ENCODE peak calls at places on chromosomes 4 and X, in six cellular contexts. Y is naive thymus-derived CD4-positive, alpha-beta T cell; F is pancreas; H is upper lobe of right lung; L is cardiac muscle cell; M is neural progenitor cell. D is an unnamed sample.

GRCh38 chrX:111597967-111598366 is 83.0 kb upstream of the ALG13 start:
- DNase-seq in H (no peak), F (no peak), L (no peak), M (no peak), Y (no peak), D (no peak)

GRCh38 chrX:101394372-101394771 is 3.6 kb downstream of the RPL36A start:
- DNase-seq in M (no peak), Y (no peak), L (no peak), F (no peak), H (no peak), D (no peak)

GRCh38 chrX:15680401-15680800 is 15.8 kb upstream of the CLTRN start:
- DNase-seq in L (no peak), H (no peak), M (no peak), F (no peak), Y (no peak), D (peak)

GRCh38 chr4:4864443-4864939 is 5.0 kb downstream of the MSX1 start:
- DNase-seq in M (peak), Y (no peak), L (no peak), F (no peak), H (no peak), D (no peak)

GRCh38 chr4:108171541-108172230 is 3.0 kb upstream of the LEF1 start:
- DNase-seq in F (no peak), Y (peak), H (no peak), L (no peak), M (peak), D (no peak)

GRCh38 chrX:10582215-10582733 is 38.1 kb downstream of the MID1 start:
- DNase-seq in F (no peak), H (no peak), M (no peak), L (no peak), Y (no peak), D (no peak)

GRCh38 chrX:69306063-69306404 is 140.8 kb upstream of the PJA1 start:
- DNase-seq in M (no peak), H (no peak), Y (no peak), L (no peak), F (no peak), D (no peak)

GRCh38 chr4:26288308-26288982 is 32.4 kb upstream of the RBPJ start:
- DNase-seq in Y (no peak), F (no peak), H (no peak), L (no peak), M (no peak), D (peak)

GRCh38 chr4:14294611-14295010 is 667.1 kb upstream of the BOD1L1 start:
- DNase-seq in H (no peak), F (no peak), Y (no peak), L (no peak), M (no peak), D (no peak)

GRCh38 chr4:53173576-53173975 is 192.3 kb downstream of the SCFD2 start:
- DNase-seq in H (no peak), L (no peak), M (no peak), Y (no peak), F (no peak), D (no peak)

GRCh38 chr4:89894654-89895652 is at the start of gene MMRN1:
- DNase-seq in Y (peak), M (no peak), H (no peak), L (no peak), F (no peak), D (no peak)

GRCh38 chrX:66731398-66731797 is 92.5 kb upstream of the EDA2R start:
- DNase-seq in L (peak), M (peak), F (no peak), H (no peak), Y (peak), D (no peak)

GRCh38 chr4:75285837-75286236 is 228.4 kb downstream of the RCHY1 start:
- DNase-seq in F (no peak), Y (no peak), L (no peak), M (no peak), H (no peak), D (no peak)

GRCh38 chr4:173013232-173013932 is 155.2 kb upstream of the GALNT7 start:
- DNase-seq in L (peak), H (no peak), Y (peak), M (peak), F (no peak), D (no peak)

GRCh38 chrX:131068945-131069719 is 11.0 kb downstream of the ARHGAP36 start:
- DNase-seq in M (peak), L (peak), H (no peak), Y (no peak), F (peak), D (no peak)

GRCh38 chr4:147772459-147772969 is 40.6 kb downstream of the ARHGAP10 start:
- DNase-seq in F (no peak), H (no peak), L (peak), Y (no peak), M (no peak), D (no peak)

GRCh38 chr4:66000500-66001117 is 330.3 kb upstream of the EPHA5 start:
- DNase-seq in H (no peak), F (no peak), L (peak), Y (no peak), M (no peak), D (no peak)

GRCh38 chr4:98448923-98449322 is 187.7 kb downstream of the RAP1GDS1 start:
- DNase-seq in Y (peak), M (no peak), F (no peak), H (no peak), L (peak), D (no peak)

GRCh38 chrX:48523682-48524081 is 2.1 kb downstream of the EBP start:
- DNase-seq in Y (no peak), L (no peak), H (no peak), F (no peak), M (no peak), D (no peak)

GRCh38 chrX:49959602-49960001 is 37.2 kb downstream of the CLCN5 start:
- DNase-seq in M (no peak), F (no peak), H (no peak), Y (no peak), L (no peak), D (no peak)

GRCh38 chr4:180665994-180666818 is 1577.0 kb upstream of the TENM3 start:
- DNase-seq in L (peak), M (peak), Y (peak), H (no peak), F (no peak), D (peak)

GRCh38 chr4:77196866-77197265 is 39.9 kb downstream of the CCNG2 start:
- DNase-seq in L (no peak), H (no peak), M (no peak), F (no peak), Y (no peak), D (no peak)

GRCh38 chr4:26866203-26866602 is 5.6 kb downstream of the STIM2 start:
- DNase-seq in H (no peak), Y (no peak), F (no peak), M (no peak), L (no peak), D (no peak)

GRCh38 chrX:15674514-15674898 is 9.9 kb upstream of the CLTRN start:
- DNase-seq in H (peak), M (peak), L (peak), F (peak), Y (no peak), D (peak)

GRCh38 chr4:181030961-181031360 is 1212.2 kb upstream of the TENM3 start:
- DNase-seq in L (no peak), F (no peak), M (no peak), H (no peak), Y (no peak), D (no peak)

GRCh38 chr4:64882311-64883086 is 473.2 kb upstream of the TECRL start:
- DNase-seq in L (no peak), M (no peak), F (no peak), H (no peak), Y (no peak), D (no peak)

GRCh38 chrX:2283111-2283847 is 217.5 kb downstream of the DHRSX start:
- DNase-seq in H (no peak), M (no peak), Y (no peak), L (no peak), F (no peak), D (no peak)

GRCh38 chr4:169305651-169306050 is 34.9 kb upstream of the SH3RF1 start:
- DNase-seq in Y (no peak), L (no peak), M (no peak), F (no peak), H (no peak), D (no peak)

GRCh38 chr4:61431131-61431530 is 231.0 kb downstream of the ADGRL3 start:
- DNase-seq in M (no peak), F (no peak), L (no peak), H (no peak), Y (no peak), D (no peak)

GRCh38 chr4:89216422-89216821 is 91.2 kb downstream of the GPRIN3 start:
- DNase-seq in H (no peak), F (no peak), Y (no peak), M (no peak), L (no peak), D (no peak)

GRCh38 chr4:145881991-145882390 is 56.6 kb downstream of the ZNF827 start:
- DNase-seq in H (peak), Y (no peak), L (no peak), F (peak), M (no peak), D (no peak)

DNA sequence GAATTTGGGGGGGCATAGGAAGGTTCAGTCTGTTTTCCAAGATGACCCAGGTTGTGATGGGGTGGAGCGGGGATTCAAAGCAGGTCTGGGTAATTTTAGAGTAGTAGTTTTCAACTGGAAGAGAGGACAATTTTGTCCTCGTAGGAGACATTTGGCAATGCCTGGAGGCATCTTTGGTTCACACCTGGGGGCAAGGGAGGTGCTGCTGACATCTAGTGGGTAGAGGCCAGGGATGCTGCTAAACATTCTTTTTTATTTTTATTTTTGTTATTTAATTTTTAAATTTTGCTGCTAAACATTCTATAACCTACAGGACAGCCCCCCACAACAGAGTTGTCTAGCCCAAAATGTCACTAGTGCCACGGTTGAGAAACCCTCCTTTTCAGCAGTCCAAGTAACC is 1.9 kb downstream of the RAB9A start:
- DNase-seq in Y (peak), F (no peak), M (no peak), H (no peak), L (no peak), D (no peak)
- H3K4me3 ChIP-seq in Y (peak), F (peak), M (peak), H (peak), L (no peak), D (no peak)

GRCh38 chr4:41257901-41258300 is 1.2 kb downstream of the UCHL1 start:
- DNase-seq in F (no peak), M (peak), H (no peak), Y (no peak), L (no peak), D (no peak)

GRCh38 chr4:41258783-41259182 is 2.1 kb downstream of the UCHL1 start:
- DNase-seq in H (no peak), F (no peak), L (peak), M (peak), Y (no peak), D (peak)

GRCh38 chr4:41256740-41257256 is at the start of gene UCHL1:
- DNase-seq in Y (no peak), F (no peak), H (no peak), L (peak), M (peak), D (peak)

GRCh38 chr4:41256131-41256739 is 493 bp upstream of the UCHL1 start:
- DNase-seq in Y (no peak), M (peak), F (no peak), H (no peak), L (peak), D (no peak)

GRCh38 chr4:41257257-41257900 is 651 bp downstream of the UCHL1 start:
- DNase-seq in H (peak), F (peak), Y (no peak), L (peak), M (peak), D (no peak)
- H3K4me3 ChIP-seq in H (peak), F (peak), Y (no peak), L (peak), M (peak), D (peak)

GRCh38 chr4:7906171-7906581 is 33.5 kb downstream of the AFAP1 start:
- DNase-seq in L (no peak), H (no peak), Y (no peak), M (no peak), F (no peak), D (no peak)
- H3K4me3 ChIP-seq in L (no peak), H (no peak), Y (no peak), M (no peak), F (no peak), D (no peak)

GRCh38 chr4:2060578-2061207 is 1.6 kb downstream of the NAT8L start:
- DNase-seq in L (peak), F (no peak), M (peak), H (no peak), Y (no peak), D (no peak)

GRCh38 chr4:2058264-2059033 is 678 bp upstream of the NAT8L start:
- DNase-seq in Y (no peak), L (peak), F (no peak), H (no peak), M (peak), D (no peak)

GRCh38 chr4:2059034-2059725 is at the start of gene NAT8L:
- DNase-seq in F (no peak), H (no peak), L (peak), Y (no peak), M (peak), D (no peak)

GRCh38 chr4:2061208-2062131 is 2.3 kb downstream of the NAT8L start:
- DNase-seq in L (no peak), Y (no peak), M (no peak), H (no peak), F (no peak), D (no peak)

DNA sequence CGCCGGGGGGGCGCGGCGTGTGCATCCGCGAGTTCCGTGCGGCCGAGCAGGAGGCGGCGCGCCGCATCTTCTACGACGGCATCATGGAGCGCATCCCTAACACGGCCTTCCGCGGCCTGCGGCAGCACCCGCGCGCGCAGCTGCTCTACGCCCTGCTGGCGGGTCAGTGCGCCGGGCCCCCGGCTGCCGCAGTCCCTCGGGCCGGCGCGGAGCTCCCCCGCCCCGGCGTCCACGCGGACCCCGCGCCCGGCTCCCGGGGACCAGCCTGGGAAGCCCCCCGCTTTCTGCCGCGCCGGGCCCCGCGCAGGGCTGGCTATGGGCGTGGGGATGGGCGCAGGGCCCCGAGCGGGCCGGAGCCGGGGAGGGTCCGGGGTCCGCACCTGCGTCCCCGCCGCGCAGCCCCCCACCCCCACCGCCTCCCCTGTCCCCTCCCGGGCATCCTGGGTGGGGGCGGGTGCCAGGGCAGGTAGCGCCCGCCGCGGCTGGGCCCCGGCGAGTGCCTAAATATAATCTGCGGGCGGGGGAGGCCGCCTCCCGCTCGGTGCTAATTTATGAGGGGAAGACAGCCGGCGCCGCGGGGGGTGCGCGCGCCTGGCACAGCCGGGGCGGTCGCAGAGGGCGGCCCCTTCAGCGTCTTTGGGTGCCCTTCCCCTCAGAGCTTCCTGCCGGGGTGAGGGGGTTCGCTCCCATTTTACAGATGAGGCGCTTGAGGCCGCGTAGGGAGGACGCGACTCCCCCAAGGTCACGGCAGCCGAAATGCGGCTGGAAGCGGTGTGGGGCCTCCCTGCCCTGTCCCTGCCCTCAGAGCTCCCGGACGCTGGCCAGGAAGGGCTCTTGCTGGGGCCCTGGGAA is 825 bp downstream of the NAT8L start:
- DNase-seq in L (peak), F (no peak), Y (no peak), M (peak), H (no peak), D (no peak)
- H3K4me3 ChIP-seq in L (peak), F (peak), Y (no peak), M (peak), H (no peak), D (peak)

GRCh38 chr4:8396762-8397406 is 43.6 kb downstream of the ACOX3 start:
- DNase-seq in M (no peak), H (no peak), F (no peak), Y (no peak), L (no peak), D (no peak)

GRCh38 chr4:8400641-8401325 is 39.7 kb downstream of the ACOX3 start:
- DNase-seq in L (no peak), M (no peak), F (no peak), H (no peak), Y (no peak), D (no peak)

GRCh38 chr4:8395504-8395903 is 45.0 kb downstream of the ACOX3 start:
- DNase-seq in F (no peak), H (no peak), Y (no peak), L (no peak), M (no peak), D (no peak)

GRCh38 chr4:8399298-8399697 is 41.2 kb downstream of the ACOX3 start:
- DNase-seq in M (no peak), L (no peak), F (no peak), H (no peak), Y (no peak), D (no peak)

GRCh38 chr4:8398347-8398746 is 42.2 kb downstream of the ACOX3 start:
- DNase-seq in L (no peak), F (no peak), Y (no peak), H (no peak), M (no peak), D (no peak)
- H3K4me3 ChIP-seq in L (no peak), F (no peak), Y (no peak), H (no peak), M (no peak), D (no peak)

DNA sequence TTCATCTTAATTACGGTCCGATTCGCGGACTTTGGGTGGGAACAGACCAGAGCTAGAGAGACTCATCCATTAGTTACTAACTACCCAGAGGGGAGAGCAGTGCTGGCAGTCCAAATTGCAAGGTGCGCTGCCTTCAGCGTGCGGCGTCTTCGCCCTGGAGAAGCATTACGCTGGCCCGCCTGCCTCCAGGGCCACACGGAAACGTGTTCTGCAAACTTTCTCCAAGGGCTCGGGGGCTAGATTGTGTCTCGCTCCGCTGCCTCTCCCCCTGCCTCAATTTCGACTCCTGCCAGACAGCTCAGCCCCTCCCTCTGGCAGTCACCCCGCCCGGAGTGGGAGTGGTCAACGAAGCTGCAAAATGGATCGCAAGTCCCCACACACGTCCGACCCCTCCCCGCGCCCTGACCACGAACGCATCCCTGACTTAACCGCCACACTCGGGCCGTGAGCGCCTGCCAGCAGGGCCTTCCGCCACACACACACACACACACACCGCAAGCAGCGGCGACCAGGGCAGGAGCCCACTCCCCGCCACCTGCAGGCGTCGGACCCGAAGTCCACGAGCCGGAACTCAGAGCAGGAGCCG is 47.0 kb upstream of the NKAP start:
- DNase-seq in H (no peak), M (peak), L (no peak), Y (no peak), F (peak), D (no peak)
- H3K4me3 ChIP-seq in H (peak), M (peak), L (peak), Y (no peak), F (peak), D (no peak)

GRCh38 chr4:7910721-7911015 is 29.0 kb downstream of the AFAP1 start:
- DNase-seq in M (no peak), Y (no peak), L (no peak), F (no peak), H (no peak), D (no peak)
- H3K4me3 ChIP-seq in M (no peak), Y (no peak), L (no peak), F (no peak), H (peak), D (no peak)

GRCh38 chrX:45774961-45775360 is 574.3 kb upstream of the DIPK2B start:
- DNase-seq in Y (no peak), F (no peak), M (no peak), L (no peak), H (no peak), D (no peak)

GRCh38 chrX:45771560-45772340 is 571.1 kb upstream of the DIPK2B start:
- DNase-seq in H (peak), F (no peak), M (no peak), Y (peak), L (no peak), D (no peak)

GRCh38 chrX:45769919-45770582 is 569.4 kb upstream of the DIPK2B start:
- DNase-seq in M (peak), F (peak), L (no peak), H (peak), Y (no peak), D (peak)

GRCh38 chrX:45768666-45769065 is 568.0 kb upstream of the DIPK2B start:
- DNase-seq in M (no peak), L (no peak), Y (no peak), F (no peak), H (no peak), D (no peak)

GRCh38 chrX:45771114-45771513 is 570.4 kb upstream of the DIPK2B start:
- DNase-seq in H (no peak), F (no peak), L (no peak), Y (no peak), M (no peak), D (peak)
- H3K4me3 ChIP-seq in H (peak), F (no peak), L (no peak), Y (peak), M (no peak), D (peak)

GRCh38 chrX:57367649-57368048 is 81.1 kb downstream of the FAAH2 start:
- DNase-seq in H (no peak), F (no peak), L (peak), Y (no peak), M (no peak), D (no peak)
- H3K4me3 ChIP-seq in H (no peak), F (no peak), L (no peak), Y (no peak), M (no peak), D (no peak)